ENCODE peak calls at places on chromosomes 4 and X, in five cellular contexts. One of them, this sample, is unnamed.

GRCh38 chrX:77788050-77788449 is 2.0 kb upstream of the ATRX start:
- DNase-seq in K562: no peak
- DNase-seq in IMR-90: peak
- DNase-seq in GM12878: no peak
- DNase-seq in HepG2: peak
- DNase-seq in this sample: no peak

GRCh38 chrX:68443155-68443868 is 10.0 kb upstream of the OPHN1 start:
- DNase-seq in K562: no peak
- DNase-seq in IMR-90: peak
- DNase-seq in GM12878: peak
- DNase-seq in HepG2: peak
- DNase-seq in this sample: no peak

GRCh38 chr4:94536049-94536448 is 84.3 kb downstream of the PDLIM5 start:
- DNase-seq in K562: peak
- DNase-seq in IMR-90: no peak
- DNase-seq in GM12878: no peak
- DNase-seq in HepG2: no peak
- DNase-seq in this sample: no peak

GRCh38 chr4:33579951-33580350 is 2664.4 kb downstream of the ARAP2 start:
- DNase-seq in K562: no peak
- DNase-seq in IMR-90: no peak
- DNase-seq in GM12878: no peak
- DNase-seq in HepG2: no peak
- DNase-seq in this sample: no peak

GRCh38 chrX:36575670-36576069 is 432.5 kb upstream of the FAM47C start:
- DNase-seq in K562: no peak
- DNase-seq in IMR-90: no peak
- DNase-seq in GM12878: no peak
- DNase-seq in HepG2: no peak
- DNase-seq in this sample: no peak

GRCh38 chrX:13821740-13822139 is 4.8 kb upstream of the GPM6B start:
- DNase-seq in K562: no peak
- DNase-seq in IMR-90: no peak
- DNase-seq in GM12878: no peak
- DNase-seq in HepG2: no peak
- DNase-seq in this sample: no peak

GRCh38 chr4:2944091-2944482 is 19.1 kb downstream of the NOP14 start:
- DNase-seq in K562: no peak
- DNase-seq in IMR-90: no peak
- DNase-seq in GM12878: no peak
- DNase-seq in HepG2: no peak
- DNase-seq in this sample: no peak

GRCh38 chr4:157004279-157005161 is 32.9 kb upstream of the PDGFC start:
- DNase-seq in K562: no peak
- DNase-seq in IMR-90: no peak
- DNase-seq in GM12878: no peak
- DNase-seq in HepG2: no peak
- DNase-seq in this sample: no peak

GRCh38 chr4:108626056-108626455 is 5.7 kb downstream of the RPL34 start:
- DNase-seq in K562: no peak
- DNase-seq in IMR-90: no peak
- DNase-seq in GM12878: no peak
- DNase-seq in HepG2: no peak
- DNase-seq in this sample: no peak

GRCh38 chrX:15564981-15565579 is 35.7 kb downstream of the ACE2 start:
- DNase-seq in K562: peak
- DNase-seq in IMR-90: peak
- DNase-seq in GM12878: peak
- DNase-seq in HepG2: peak
- DNase-seq in this sample: peak

GRCh38 chr4:78951862-78952472 is 12.7 kb upstream of the PAQR3 start:
- DNase-seq in K562: peak
- DNase-seq in IMR-90: peak
- DNase-seq in GM12878: no peak
- DNase-seq in HepG2: peak
- DNase-seq in this sample: peak

GRCh38 chr4:33086351-33086900 is 2366.3 kb downstream of the PCDH7 start:
- DNase-seq in K562: no peak
- DNase-seq in IMR-90: no peak
- DNase-seq in GM12878: no peak
- DNase-seq in HepG2: no peak
- DNase-seq in this sample: no peak

GRCh38 chr4:166293551-166293950 is 420.5 kb downstream of the TLL1 start:
- DNase-seq in K562: no peak
- DNase-seq in IMR-90: no peak
- DNase-seq in GM12878: no peak
- DNase-seq in HepG2: no peak
- DNase-seq in this sample: no peak

GRCh38 chrX:40644175-40644574 is 3.2 kb downstream of the CXorf38 start:
- DNase-seq in K562: no peak
- DNase-seq in IMR-90: peak
- DNase-seq in GM12878: no peak
- DNase-seq in HepG2: no peak
- DNase-seq in this sample: no peak

GRCh38 chr4:94504545-94504944 is 52.8 kb downstream of the PDLIM5 start:
- DNase-seq in K562: no peak
- DNase-seq in IMR-90: peak
- DNase-seq in GM12878: no peak
- DNase-seq in HepG2: no peak
- DNase-seq in this sample: no peak

GRCh38 chr4:59695355-59696053 is 1504.6 kb upstream of the ADGRL3 start:
- DNase-seq in K562: no peak
- DNase-seq in IMR-90: no peak
- DNase-seq in GM12878: no peak
- DNase-seq in HepG2: no peak
- DNase-seq in this sample: no peak

GRCh38 chr4:155539746-155540145 is 126.9 kb upstream of the GUCY1A1 start:
- DNase-seq in K562: no peak
- DNase-seq in IMR-90: peak
- DNase-seq in GM12878: no peak
- DNase-seq in HepG2: no peak
- DNase-seq in this sample: no peak

GRCh38 chrX:349196-349595 is 30.6 kb upstream of the GTPBP6 start:
- DNase-seq in K562: no peak
- DNase-seq in IMR-90: no peak
- DNase-seq in GM12878: no peak
- DNase-seq in HepG2: no peak
- DNase-seq in this sample: no peak

GRCh38 chrX:123846598-123847038 is 13.2 kb upstream of the XIAP start:
- DNase-seq in K562: no peak
- DNase-seq in IMR-90: peak
- DNase-seq in GM12878: no peak
- DNase-seq in HepG2: no peak
- DNase-seq in this sample: no peak

GRCh38 chr4:95898226-95898625 is 58.3 kb downstream of the PDHA2 start:
- DNase-seq in K562: no peak
- DNase-seq in IMR-90: no peak
- DNase-seq in GM12878: no peak
- DNase-seq in HepG2: no peak
- DNase-seq in this sample: no peak

GRCh38 chr4:132737344-132737743 is 411.8 kb upstream of the PCDH10 start:
- DNase-seq in K562: no peak
- DNase-seq in IMR-90: no peak
- DNase-seq in GM12878: no peak
- DNase-seq in HepG2: no peak
- DNase-seq in this sample: no peak

GRCh38 chrX:48573690-48574269 is 504 bp upstream of the RBM3 start:
- DNase-seq in K562: peak
- DNase-seq in IMR-90: no peak
- DNase-seq in GM12878: no peak
- DNase-seq in HepG2: no peak
- DNase-seq in this sample: peak

GRCh38 chr4:3387154-3387942 is 54.4 kb upstream of the HGFAC start:
- DNase-seq in K562: no peak
- DNase-seq in IMR-90: no peak
- DNase-seq in GM12878: peak
- DNase-seq in HepG2: no peak
- DNase-seq in this sample: no peak

GRCh38 chrX:45771114-45771513 is 570.4 kb upstream of the DIPK2B start:
- DNase-seq in K562: peak
- DNase-seq in IMR-90: peak
- DNase-seq in GM12878: no peak
- DNase-seq in HepG2: peak
- DNase-seq in this sample: no peak

GRCh38 chr4:148214529-148215166 is 227.6 kb downstream of the NR3C2 start:
- DNase-seq in K562: no peak
- DNase-seq in IMR-90: peak
- DNase-seq in GM12878: no peak
- DNase-seq in HepG2: no peak
- DNase-seq in this sample: no peak

DNA sequence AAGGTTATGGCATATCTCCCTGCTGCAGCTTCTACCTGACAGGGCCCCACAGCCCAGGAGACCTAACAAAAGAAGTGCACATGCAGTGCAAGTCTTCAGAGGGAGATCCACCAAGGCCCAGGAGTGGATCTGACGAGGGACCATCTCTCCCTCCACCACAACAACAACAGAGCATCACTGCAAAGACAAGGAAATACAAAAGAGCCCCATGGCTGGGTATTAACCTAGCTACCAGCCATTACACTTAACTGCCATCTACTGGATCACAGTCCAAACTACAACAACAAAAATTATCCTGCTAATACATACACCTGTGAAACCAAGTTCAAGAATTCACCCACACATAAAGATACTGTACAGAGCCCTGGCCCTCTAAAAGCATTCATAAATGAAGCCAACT is 280.2 kb upstream of the SLC7A11 start:
- DNase-seq in K562: no peak
- DNase-seq in IMR-90: peak
- DNase-seq in GM12878: no peak
- DNase-seq in HepG2: peak
- DNase-seq in this sample: no peak
- TF ChIP-seq MXI1 in K562: no peak
- TF ChIP-seq MXI1 in IMR-90: no peak
- TF ChIP-seq MXI1 in GM12878: no peak
- TF ChIP-seq MXI1 in HepG2: no peak
- TF ChIP-seq MXI1 in this sample: no peak

GRCh38 chr4:101528526-101528925 is 181.2 kb upstream of the PPP3CA start:
- DNase-seq in K562: no peak
- DNase-seq in IMR-90: no peak
- DNase-seq in GM12878: no peak
- DNase-seq in HepG2: peak
- DNase-seq in this sample: no peak

GRCh38 chr4:101527186-101527585 is 179.9 kb upstream of the PPP3CA start:
- DNase-seq in K562: no peak
- DNase-seq in IMR-90: no peak
- DNase-seq in GM12878: peak
- DNase-seq in HepG2: no peak
- DNase-seq in this sample: no peak
- TF ChIP-seq MXI1 in K562: no peak
- TF ChIP-seq MXI1 in IMR-90: no peak
- TF ChIP-seq MXI1 in GM12878: no peak
- TF ChIP-seq MXI1 in HepG2: no peak
- TF ChIP-seq MXI1 in this sample: no peak

GRCh38 chr4:176499518-176499917 is 179.8 kb downstream of the SPCS3 start:
- DNase-seq in K562: no peak
- DNase-seq in IMR-90: peak
- DNase-seq in GM12878: no peak
- DNase-seq in HepG2: no peak
- DNase-seq in this sample: no peak
- TF ChIP-seq MXI1 in K562: no peak
- TF ChIP-seq MXI1 in IMR-90: no peak
- TF ChIP-seq MXI1 in GM12878: no peak
- TF ChIP-seq MXI1 in HepG2: no peak
- TF ChIP-seq MXI1 in this sample: no peak

GRCh38 chr4:27490315-27490714 is 629.7 kb downstream of the STIM2 start:
- DNase-seq in K562: no peak
- DNase-seq in IMR-90: no peak
- DNase-seq in GM12878: no peak
- DNase-seq in HepG2: no peak
- DNase-seq in this sample: no peak
- TF ChIP-seq MXI1 in K562: no peak
- TF ChIP-seq MXI1 in IMR-90: no peak
- TF ChIP-seq MXI1 in GM12878: no peak
- TF ChIP-seq MXI1 in HepG2: no peak
- TF ChIP-seq MXI1 in this sample: no peak

DNA sequence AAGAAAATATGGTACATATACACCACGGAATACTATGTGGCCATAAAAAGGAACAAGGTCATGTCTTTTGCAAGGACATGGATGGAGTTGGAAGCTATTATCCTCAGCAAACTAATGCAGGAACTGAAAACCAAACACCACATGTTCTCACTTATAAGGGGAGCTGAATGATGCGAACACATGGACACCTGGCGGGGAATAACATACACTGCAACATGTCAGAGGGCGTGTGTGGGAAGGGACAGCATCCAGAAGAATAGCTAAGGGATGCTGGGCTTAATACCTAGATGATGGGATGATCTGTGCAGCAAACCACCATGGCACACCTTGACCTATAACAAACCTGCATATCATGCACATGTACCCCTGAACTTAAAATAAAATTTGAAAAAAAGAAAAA is 19.5 kb upstream of the CNKSR2 start:
- DNase-seq in K562: no peak
- DNase-seq in IMR-90: no peak
- DNase-seq in GM12878: no peak
- DNase-seq in HepG2: peak
- DNase-seq in this sample: no peak
- TF ChIP-seq MXI1 in K562: no peak
- TF ChIP-seq MXI1 in IMR-90: no peak
- TF ChIP-seq MXI1 in GM12878: no peak
- TF ChIP-seq MXI1 in HepG2: no peak
- TF ChIP-seq MXI1 in this sample: no peak

GRCh38 chrX:42803320-42803719 is 25.4 kb upstream of the PPP1R2C start:
- DNase-seq in K562: no peak
- DNase-seq in IMR-90: peak
- DNase-seq in GM12878: no peak
- DNase-seq in HepG2: no peak
- DNase-seq in this sample: no peak
- TF ChIP-seq MXI1 in K562: no peak
- TF ChIP-seq MXI1 in IMR-90: no peak
- TF ChIP-seq MXI1 in GM12878: no peak
- TF ChIP-seq MXI1 in HepG2: no peak
- TF ChIP-seq MXI1 in this sample: no peak

This sample was measured in SK-N-SH.